ENCODE peak calls at places on chromosome 16, in six cellular contexts. E, X, P, Q, O and G are unnamed samples.

GRCh38 chr16:53967172-53967571 is 263.2 kb downstream of the FTO start:
- DNase-seq in Q (no peak), P (no peak), E (no peak), O (no peak), X (no peak), G (no peak)

GRCh38 chr16:58490100-58490499 is 9.8 kb upstream of the NDRG4 start:
- DNase-seq in E (no peak), O (no peak), P (no peak), X (no peak), Q (no peak), G (no peak)

GRCh38 chr16:48950184-48950583 is 331.5 kb downstream of the CBLN1 start:
- DNase-seq in E (no peak), Q (no peak), O (peak), X (no peak), P (no peak), G (no peak)

GRCh38 chr16:14496786-14497185 is 133.3 kb downstream of the PARN start:
- DNase-seq in X (no peak), O (no peak), P (no peak), E (no peak), Q (no peak), G (no peak)

GRCh38 chr16:52976539-52977167 is 76.0 kb downstream of the CHD9NB start:
- DNase-seq in P (no peak), Q (no peak), O (peak), X (no peak), E (no peak), G (peak)

GRCh38 chr16:66478733-66479511 is 51.8 kb downstream of the BEAN1 start:
- DNase-seq in E (peak), Q (peak), P (no peak), X (peak), O (peak), G (peak)

GRCh38 chr16:79856581-79856980 is 256.0 kb upstream of the MAF start:
- DNase-seq in Q (no peak), P (no peak), X (no peak), O (no peak), E (no peak), G (no peak)

GRCh38 chr16:85151603-85152413 is 39.5 kb upstream of the CIBAR2 start:
- DNase-seq in E (no peak), P (no peak), Q (no peak), O (peak), X (peak), G (peak)

GRCh38 chr16:74601131-74601871 is 5.6 kb downstream of the GLG1 start:
- DNase-seq in P (no peak), Q (peak), X (no peak), O (no peak), E (peak), G (no peak)

GRCh38 chr16:55643161-55643970 is 12.4 kb upstream of the SLC6A2 start:
- DNase-seq in X (no peak), Q (no peak), P (no peak), O (peak), E (no peak), G (no peak)

GRCh38 chr16:81189100-81189664 is 49.3 kb upstream of the BCO1 start:
- DNase-seq in O (peak), X (no peak), P (no peak), E (no peak), Q (no peak), G (peak)

GRCh38 chr16:28277537-28278388 is 14.6 kb upstream of the SBK1 start:
- DNase-seq in P (peak), O (peak), E (peak), Q (peak), X (peak), G (peak)

GRCh38 chr16:24748242-24748641 is 18.8 kb downstream of the TNRC6A start:
- DNase-seq in P (no peak), X (no peak), Q (no peak), O (peak), E (no peak), G (peak)

GRCh38 chr16:24124291-24124690 is 131.8 kb upstream of the CACNG3 start:
- DNase-seq in P (no peak), X (no peak), O (no peak), E (no peak), Q (no peak), G (no peak)

GRCh38 chr16:80034948-80035700 is 434.6 kb upstream of the MAF start:
- DNase-seq in X (no peak), O (no peak), P (no peak), Q (no peak), E (no peak), G (no peak)